ENCODE peak calls at places on chromosomes 4 and X, in seven cellular contexts. K is activated T-helper 1 cell treated with anti-CD3 and anti-CD28 coated beads, Interleukin-12 subunit alpha, Interleukin-12 subunit beta, Interleukin-2, Interleukin-4 antibody, amounts not matched to agents 30 ng/mL and 10 ng/mL and 1 ng/mL, durations not matched to agents 14 hours and 24 hours and 36 hours; O is AG09319; H is CD4-positive, alpha-beta memory T cell; S is neural crest cell; U is type B pancreatic cell; V is suprapubic skin. N is an unnamed sample.

GRCh38 chr4:83114576-83114975 is at the start of gene PLAC8:
- DNase-seq in K (peak), O (no peak), H (peak), S (no peak), U (no peak), V (no peak), N (no peak)

GRCh38 chr4:57504139-57504538 is 394.0 kb upstream of the IGFBP7 start:
- DNase-seq in K (no peak), O (no peak), H (no peak), S (no peak), U (no peak), V (no peak), N (no peak)

GRCh38 chr4:123452585-123452984 is 56.0 kb downstream of the SPRY1 start:
- DNase-seq in K (no peak), O (peak), H (no peak), S (no peak), U (no peak), V (no peak), N (peak)

GRCh38 chr4:1175635-1176229 is 3.3 kb upstream of the SPON2 start:
- DNase-seq in K (no peak), O (no peak), H (no peak), S (no peak), U (no peak), V (no peak), N (no peak)

GRCh38 chr4:47490550-47490949 is 5.5 kb downstream of the ATP10D start:
- DNase-seq in K (no peak), O (no peak), H (peak), S (no peak), U (no peak), V (no peak), N (peak)

GRCh38 chr4:125315571-125316390 is 1.0 kb downstream of the FAT4 start:
- DNase-seq in K (no peak), O (no peak), H (no peak), S (peak), U (peak), V (no peak), N (no peak)

GRCh38 chrX:30876367-30876766 is 12.7 kb downstream of the TAB3 start:
- DNase-seq in K (no peak), O (no peak), H (no peak), S (no peak), U (no peak), V (no peak), N (no peak)

GRCh38 chr4:6701371-6701770 is 7.7 kb downstream of the S100P start:
- DNase-seq in K (no peak), O (no peak), H (peak), S (no peak), U (no peak), V (no peak), N (no peak)

GRCh38 chr4:41022116-41022515 is 192.2 kb downstream of the APBB2 start:
- DNase-seq in K (no peak), O (no peak), H (no peak), S (no peak), U (no peak), V (no peak), N (no peak)

GRCh38 chrX:103631145-103631544 is 2.4 kb downstream of the TCEAL1 start:
- DNase-seq in K (no peak), O (no peak), H (no peak), S (no peak), U (no peak), V (no peak), N (no peak)

GRCh38 chrX:45774961-45775360 is 574.3 kb upstream of the DIPK2B start:
- DNase-seq in K (no peak), O (no peak), H (no peak), S (no peak), U (no peak), V (no peak), N (peak)

GRCh38 chr4:140666889-140667614 is 89.1 kb downstream of the TBC1D9 start:
- DNase-seq in K (no peak), O (peak), H (no peak), S (no peak), U (no peak), V (no peak), N (no peak)

GRCh38 chr4:11182586-11183357 is 245.9 kb downstream of the HS3ST1 start:
- DNase-seq in K (no peak), O (no peak), H (no peak), S (no peak), U (no peak), V (no peak), N (peak)

GRCh38 chrX:115650916-115651315 is 89.9 kb downstream of the PLS3 start:
- DNase-seq in K (no peak), O (peak), H (no peak), S (peak), U (no peak), V (no peak), N (peak)

GRCh38 chrX:129600981-129601424 is 53.8 kb downstream of the APLN start:
- DNase-seq in K (no peak), O (no peak), H (no peak), S (peak), U (no peak), V (no peak), N (peak)

GRCh38 chr4:128615197-128615596 is 194.3 kb upstream of the JADE1 start:
- DNase-seq in K (no peak), O (no peak), H (no peak), S (no peak), U (no peak), V (no peak), N (no peak)

GRCh38 chr4:20532871-20533870 is 167.1 kb upstream of the PACRGL start:
- DNase-seq in K (no peak), O (no peak), H (no peak), S (no peak), U (no peak), V (no peak), N (no peak)

GRCh38 chr4:184802203-184803015 is 23.4 kb downstream of the ACSL1 start:
- DNase-seq in K (no peak), O (no peak), H (no peak), S (no peak), U (no peak), V (no peak), N (no peak)

GRCh38 chr4:101813604-101814003 is 23.1 kb downstream of the BANK1 start:
- DNase-seq in K (no peak), O (no peak), H (no peak), S (no peak), U (no peak), V (no peak), N (no peak)

GRCh38 chr4:25451676-25452075 is 74.6 kb downstream of the ANAPC4 start:
- DNase-seq in K (no peak), O (no peak), H (no peak), S (no peak), U (no peak), V (no peak), N (no peak)

N was measured in fibroblast of the conjunctiva.